ENCODE peak calls at places on chromosome 9, in six cellular contexts. E, W, I, B, O and X are unnamed samples.

GRCh38 chr9:83544002-83544698 is 5.9 kb upstream of the FRMD3 start:
- DNase-seq in E (no peak), W (peak), I (peak), B (no peak), O (no peak), X (peak)

GRCh38 chr9:129491486-129491855 is 129.4 kb downstream of the C9orf50 start:
- DNase-seq in E (peak), W (no peak), I (no peak), B (peak), O (no peak), X (no peak)

GRCh38 chr9:120324996-120325642 is 254.8 kb downstream of the CDK5RAP2 start:
- DNase-seq in E (no peak), W (no peak), I (peak), B (no peak), O (no peak), X (no peak)

GRCh38 chr9:2889023-2889422 is 45.1 kb upstream of the PUM3 start:
- DNase-seq in E (no peak), W (no peak), I (no peak), B (no peak), O (no peak), X (no peak)

GRCh38 chr9:107667269-107667681 is 177.7 kb upstream of the KLF4 start:
- DNase-seq in E (no peak), W (no peak), I (no peak), B (no peak), O (no peak), X (no peak)

GRCh38 chr9:93173365-93174150 is 10.4 kb upstream of the WNK2 start:
- DNase-seq in E (no peak), W (no peak), I (no peak), B (no peak), O (no peak), X (no peak)

GRCh38 chr9:80635065-80635464 is 1054.3 kb downstream of the TLE1 start:
- DNase-seq in E (no peak), W (no peak), I (no peak), B (no peak), O (no peak), X (no peak)

GRCh38 chr9:16223074-16223871 is 647.2 kb downstream of the BNC2 start:
- DNase-seq in E (peak), W (no peak), I (no peak), B (no peak), O (no peak), X (no peak)

GRCh38 chr9:13588151-13589043 is 308.9 kb upstream of the MPDZ start:
- DNase-seq in E (no peak), W (peak), I (no peak), B (no peak), O (no peak), X (no peak)

GRCh38 chr9:38008168-38009034 is 60.6 kb downstream of the SHB start:
- DNase-seq in E (no peak), W (peak), I (no peak), B (no peak), O (no peak), X (peak)

GRCh38 chr9:16870606-16871357 is at the start of gene BNC2:
- DNase-seq in E (peak), W (peak), I (peak), B (peak), O (no peak), X (peak)

GRCh38 chr9:89657765-89658164 is 53.0 kb downstream of the GADD45G start:
- DNase-seq in E (no peak), W (no peak), I (no peak), B (no peak), O (no peak), X (no peak)

GRCh38 chr9:104386425-104387069 is 117.5 kb upstream of the OR13F1 start:
- DNase-seq in E (no peak), W (peak), I (peak), B (no peak), O (no peak), X (no peak)

GRCh38 chr9:123049589-123050222 is 16.2 kb downstream of the GPR21 start:
- DNase-seq in E (peak), W (no peak), I (no peak), B (no peak), O (no peak), X (no peak)

GRCh38 chr9:69107801-69108200 is 66.3 kb upstream of the TJP2 start:
- DNase-seq in E (no peak), W (no peak), I (peak), B (no peak), O (no peak), X (no peak)

GRCh38 chr9:69078581-69078980 is 43.0 kb downstream of the FXN start:
- DNase-seq in E (peak), W (peak), I (no peak), B (peak), O (no peak), X (no peak)

GRCh38 chr9:136977223-136978072 is at the start of gene PTGDS:
- DNase-seq in E (no peak), W (peak), I (peak), B (peak), O (no peak), X (no peak)

GRCh38 chr9:92146610-92147009 is 31.4 kb upstream of the SPTLC1 start:
- DNase-seq in E (no peak), W (peak), I (no peak), B (no peak), O (no peak), X (no peak)

DNA sequence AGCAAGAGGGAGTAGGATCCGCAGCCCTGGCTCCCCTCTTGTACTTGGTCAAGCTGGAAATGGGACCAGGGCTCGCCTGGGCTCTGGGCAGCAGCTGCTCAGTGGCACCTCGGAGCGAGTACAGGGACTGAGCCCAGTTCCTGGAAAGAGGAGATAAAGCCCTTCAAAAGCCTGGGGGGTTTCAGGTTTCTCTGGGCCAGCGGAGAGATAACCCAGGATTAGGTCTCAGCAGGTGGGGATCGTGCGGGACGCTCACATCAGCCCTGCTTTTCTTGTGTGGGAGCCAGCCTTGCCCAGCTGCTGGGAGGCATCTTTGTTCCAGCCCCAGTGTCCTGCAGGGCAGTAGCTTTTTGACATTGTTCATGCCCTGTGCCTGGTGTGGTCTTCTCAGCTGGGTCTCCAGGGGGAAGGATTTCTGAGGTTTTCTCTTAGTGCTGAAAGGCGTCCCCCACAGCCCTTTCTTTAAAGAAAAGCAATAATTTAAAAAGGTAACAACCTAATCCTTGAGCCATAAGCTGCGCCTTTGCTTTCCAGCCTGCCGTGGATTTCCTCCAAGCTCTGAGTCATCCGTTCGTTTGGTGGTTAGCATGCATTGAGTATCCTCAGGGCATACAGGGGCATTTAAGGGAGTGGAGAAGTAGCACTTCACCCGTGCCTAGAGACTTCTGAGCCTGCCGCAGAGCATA is 657 bp upstream of the TNC start:
- DNase-seq in E (peak), W (peak), I (peak), B (peak), O (no peak), X (no peak)
- H3K4me3 ChIP-seq in E (peak), W (peak), I (peak), B (peak), O (no peak), X (no peak)

GRCh38 chr9:79615038-79615437 is 43.3 kb downstream of the TLE4 start:
- DNase-seq in E (no peak), W (no peak), I (no peak), B (no peak), O (no peak), X (no peak)

GRCh38 chr9:79610019-79610760 is 38.4 kb downstream of the TLE4 start:
- DNase-seq in E (no peak), W (peak), I (no peak), B (no peak), O (no peak), X (no peak)

GRCh38 chr9:79609468-79610018 is 37.8 kb downstream of the TLE4 start:
- DNase-seq in E (no peak), W (no peak), I (no peak), B (no peak), O (no peak), X (no peak)

GRCh38 chr9:79613145-79613544 is 41.4 kb downstream of the TLE4 start:
- DNase-seq in E (no peak), W (no peak), I (peak), B (no peak), O (no peak), X (no peak)

DNA sequence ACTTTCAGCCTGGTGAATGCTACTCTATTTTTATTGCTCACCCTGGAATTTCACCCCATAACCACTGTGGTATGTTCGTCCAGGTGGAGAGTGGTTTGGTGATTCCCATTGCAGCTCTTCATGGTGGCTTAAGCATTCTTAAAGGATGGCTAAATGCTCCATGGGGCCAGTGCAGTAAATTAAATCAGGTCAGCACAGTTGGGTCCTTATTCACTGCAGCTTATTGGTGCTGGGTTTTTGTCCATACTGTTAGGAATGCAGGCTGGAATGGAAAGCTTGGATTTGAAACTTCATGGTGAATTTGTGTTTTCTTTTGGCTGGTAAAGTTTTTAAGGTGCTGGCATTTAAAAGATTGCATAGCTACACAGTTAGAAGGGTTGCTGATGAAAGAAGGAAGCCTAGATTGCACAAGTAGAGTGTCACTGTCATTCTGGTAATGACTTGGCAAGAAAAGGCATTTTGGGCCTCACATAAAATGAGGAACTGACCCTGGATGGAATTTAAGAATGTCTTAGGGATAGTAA is 39.4 kb downstream of the TLE4 start:
- DNase-seq in E (no peak), W (peak), I (peak), B (no peak), O (no peak), X (peak)
- H3K4me3 ChIP-seq in E (no peak), W (no peak), I (no peak), B (no peak), O (no peak), X (no peak)

GRCh38 chr9:133144887-133145466 is 18.7 kb downstream of the GBGT1 start:
- DNase-seq in E (no peak), W (no peak), I (no peak), B (no peak), O (no peak), X (no peak)
- H3K4me3 ChIP-seq in E (peak), W (no peak), I (peak), B (peak), O (peak), X (no peak)

DNA sequence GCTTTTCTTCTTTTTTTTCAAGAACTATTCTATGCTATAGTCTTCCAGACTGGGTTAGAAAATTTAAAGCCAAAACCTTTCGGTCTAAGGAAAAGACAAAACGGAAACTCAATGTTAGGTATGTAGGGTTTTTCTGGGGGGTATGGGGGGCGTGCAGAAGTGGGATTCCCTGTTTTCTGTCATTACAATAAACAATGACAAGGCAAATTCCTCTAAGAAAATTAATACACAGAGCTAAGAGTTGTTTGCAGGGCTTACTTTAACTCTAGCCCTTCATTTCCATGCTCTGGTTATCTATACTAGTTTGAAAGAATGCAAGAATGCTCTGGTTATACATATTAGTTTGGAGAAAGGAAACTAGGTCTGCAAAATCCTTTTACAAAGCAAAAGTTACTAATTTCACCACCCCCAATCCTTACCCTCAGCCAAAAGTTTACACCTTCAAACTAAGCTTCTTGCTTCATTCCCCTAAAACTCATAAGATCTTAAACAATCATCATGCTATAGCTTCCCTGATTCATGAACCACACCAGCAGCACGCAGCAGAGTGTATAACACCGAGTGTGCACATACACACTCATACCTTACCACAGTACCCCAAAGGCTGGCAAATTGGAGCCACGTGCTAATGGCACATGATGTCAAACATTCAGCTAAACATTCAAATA is 89.1 kb upstream of the NR5A1 start:
- DNase-seq in E (no peak), W (no peak), I (no peak), B (no peak), O (no peak), X (no peak)
- H3K4me3 ChIP-seq in E (no peak), W (no peak), I (no peak), B (no peak), O (no peak), X (no peak)

GRCh38 chr9:124272979-124273378 is 15.2 kb downstream of the NEK6 start:
- DNase-seq in E (no peak), W (no peak), I (no peak), B (no peak), O (no peak), X (no peak)

GRCh38 chr9:124271660-124272059 is 13.9 kb downstream of the NEK6 start:
- DNase-seq in E (no peak), W (no peak), I (no peak), B (no peak), O (no peak), X (no peak)

GRCh38 chr9:124270504-124271335 is 13.0 kb downstream of the NEK6 start:
- DNase-seq in E (no peak), W (no peak), I (no peak), B (no peak), O (no peak), X (no peak)

GRCh38 chr9:124273428-124274153 is 15.8 kb downstream of the NEK6 start:
- DNase-seq in E (no peak), W (no peak), I (no peak), B (no peak), O (no peak), X (no peak)

GRCh38 chr9:124272118-124272517 is 14.4 kb downstream of the NEK6 start:
- DNase-seq in E (no peak), W (no peak), I (no peak), B (no peak), O (no peak), X (no peak)
- H3K4me3 ChIP-seq in E (no peak), W (no peak), I (no peak), B (no peak), O (no peak), X (no peak)

DNA sequence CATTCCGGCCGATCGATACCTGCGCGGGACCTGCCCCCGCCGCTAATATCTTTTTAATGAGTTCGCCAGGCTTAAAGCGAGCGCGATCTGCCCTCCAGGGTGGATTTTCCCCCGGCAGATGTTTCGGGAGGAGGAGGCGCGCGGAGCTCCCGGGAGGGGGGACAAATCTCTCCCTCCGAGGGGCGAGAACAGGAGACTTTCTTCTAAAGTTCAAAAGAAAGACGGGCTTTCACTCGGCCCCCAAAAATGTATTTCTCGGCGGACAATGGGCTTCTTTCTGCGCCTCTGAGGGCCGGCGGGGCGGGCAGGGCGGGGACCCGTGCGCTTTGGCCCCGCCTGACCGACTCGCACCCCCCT is 4.1 kb upstream of the PRDM12 start:
- DNase-seq in E (no peak), W (no peak), I (no peak), B (no peak), O (no peak), X (no peak)
- H3K4me3 ChIP-seq in E (peak), W (no peak), I (peak), B (peak), O (no peak), X (no peak)

GRCh38 chr9:87464110-87464991 is 33.3 kb upstream of the DAPK1 start:
- DNase-seq in E (peak), W (no peak), I (no peak), B (no peak), O (no peak), X (peak)
- H3K4me3 ChIP-seq in E (no peak), W (no peak), I (no peak), B (no peak), O (no peak), X (no peak)